ENCODE peak calls at places on chromosomes 6 and 20, in five cellular contexts. One of them, this sample, is unnamed.

GRCh38 chr6:113050979-113051378 is 703.8 kb downstream of the RFPL4B start:
- DNase-seq in stimulated activated naive CD8-positive, alpha-beta T cell treated with anti-CD3 and anti-CD28 coated beads, Interleukin-15, Interleukin-2, amounts not matched to agents 100 U/mL and 50 U/mL, for 24 hours: no peak
- DNase-seq in NCI-H82: no peak
- DNase-seq in GM04504: no peak
- DNase-seq in right atrium auricular region: no peak
- DNase-seq in this sample: no peak

GRCh38 chr6:162099685-162100084 is 627.9 kb downstream of the PRKN start:
- DNase-seq in right atrium auricular region: no peak
- DNase-seq in NCI-H82: no peak
- DNase-seq in stimulated activated naive CD8-positive, alpha-beta T cell treated with anti-CD3 and anti-CD28 coated beads, Interleukin-15, Interleukin-2, amounts not matched to agents 100 U/mL and 50 U/mL, for 24 hours: peak
- DNase-seq in GM04504: peak
- DNase-seq in this sample: no peak

GRCh38 chr6:143064996-143065683 is 4.5 kb downstream of the AIG1 start:
- DNase-seq in NCI-H82: no peak
- DNase-seq in stimulated activated naive CD8-positive, alpha-beta T cell treated with anti-CD3 and anti-CD28 coated beads, Interleukin-15, Interleukin-2, amounts not matched to agents 100 U/mL and 50 U/mL, for 24 hours: no peak
- DNase-seq in right atrium auricular region: no peak
- DNase-seq in GM04504: no peak
- DNase-seq in this sample: no peak

GRCh38 chr20:63064745-63065711 is 58.3 kb upstream of the BHLHE23 start:
- DNase-seq in NCI-H82: no peak
- DNase-seq in stimulated activated naive CD8-positive, alpha-beta T cell treated with anti-CD3 and anti-CD28 coated beads, Interleukin-15, Interleukin-2, amounts not matched to agents 100 U/mL and 50 U/mL, for 24 hours: no peak
- DNase-seq in GM04504: no peak
- DNase-seq in right atrium auricular region: no peak
- DNase-seq in this sample: no peak

GRCh38 chr6:99458319-99458718 is 33.2 kb upstream of the PNISR start:
- DNase-seq in stimulated activated naive CD8-positive, alpha-beta T cell treated with anti-CD3 and anti-CD28 coated beads, Interleukin-15, Interleukin-2, amounts not matched to agents 100 U/mL and 50 U/mL, for 24 hours: no peak
- DNase-seq in right atrium auricular region: no peak
- DNase-seq in GM04504: no peak
- DNase-seq in NCI-H82: peak
- DNase-seq in this sample: no peak

GRCh38 chr6:13239530-13240455 is 88.5 kb downstream of the TBC1D7 start:
- DNase-seq in NCI-H82: no peak
- DNase-seq in right atrium auricular region: no peak
- DNase-seq in GM04504: no peak
- DNase-seq in stimulated activated naive CD8-positive, alpha-beta T cell treated with anti-CD3 and anti-CD28 coated beads, Interleukin-15, Interleukin-2, amounts not matched to agents 100 U/mL and 50 U/mL, for 24 hours: no peak
- DNase-seq in this sample: no peak

GRCh38 chr6:107763959-107764358 is 60.2 kb downstream of the SCML4 start:
- DNase-seq in stimulated activated naive CD8-positive, alpha-beta T cell treated with anti-CD3 and anti-CD28 coated beads, Interleukin-15, Interleukin-2, amounts not matched to agents 100 U/mL and 50 U/mL, for 24 hours: no peak
- DNase-seq in NCI-H82: no peak
- DNase-seq in right atrium auricular region: no peak
- DNase-seq in GM04504: no peak
- DNase-seq in this sample: no peak

GRCh38 chr20:57435498-57436222 is 44.5 kb downstream of the RBM38 start:
- DNase-seq in NCI-H82: peak
- DNase-seq in GM04504: no peak
- DNase-seq in stimulated activated naive CD8-positive, alpha-beta T cell treated with anti-CD3 and anti-CD28 coated beads, Interleukin-15, Interleukin-2, amounts not matched to agents 100 U/mL and 50 U/mL, for 24 hours: peak
- DNase-seq in right atrium auricular region: no peak
- DNase-seq in this sample: peak

GRCh38 chr6:56840467-56841371 is 114.2 kb upstream of the BEND6 start:
- DNase-seq in NCI-H82: peak
- DNase-seq in right atrium auricular region: no peak
- DNase-seq in GM04504: peak
- DNase-seq in stimulated activated naive CD8-positive, alpha-beta T cell treated with anti-CD3 and anti-CD28 coated beads, Interleukin-15, Interleukin-2, amounts not matched to agents 100 U/mL and 50 U/mL, for 24 hours: no peak
- DNase-seq in this sample: no peak

GRCh38 chr6:103910018-103910417 is 949.7 kb downstream of the HACE1 start:
- DNase-seq in right atrium auricular region: no peak
- DNase-seq in NCI-H82: no peak
- DNase-seq in stimulated activated naive CD8-positive, alpha-beta T cell treated with anti-CD3 and anti-CD28 coated beads, Interleukin-15, Interleukin-2, amounts not matched to agents 100 U/mL and 50 U/mL, for 24 hours: no peak
- DNase-seq in GM04504: no peak
- DNase-seq in this sample: no peak

GRCh38 chr6:38671885-38672467 is 31.0 kb downstream of the GLO1 start:
- DNase-seq in right atrium auricular region: no peak
- DNase-seq in NCI-H82: peak
- DNase-seq in GM04504: peak
- DNase-seq in stimulated activated naive CD8-positive, alpha-beta T cell treated with anti-CD3 and anti-CD28 coated beads, Interleukin-15, Interleukin-2, amounts not matched to agents 100 U/mL and 50 U/mL, for 24 hours: peak
- DNase-seq in this sample: no peak

GRCh38 chr6:37171970-37172812 is 2.2 kb downstream of the PIM1 start:
- DNase-seq in right atrium auricular region: peak
- DNase-seq in NCI-H82: peak
- DNase-seq in GM04504: peak
- DNase-seq in stimulated activated naive CD8-positive, alpha-beta T cell treated with anti-CD3 and anti-CD28 coated beads, Interleukin-15, Interleukin-2, amounts not matched to agents 100 U/mL and 50 U/mL, for 24 hours: peak
- DNase-seq in this sample: no peak

GRCh38 chr6:108734336-108734922 is 113.8 kb upstream of the ARMC2 start:
- DNase-seq in GM04504: no peak
- DNase-seq in right atrium auricular region: no peak
- DNase-seq in stimulated activated naive CD8-positive, alpha-beta T cell treated with anti-CD3 and anti-CD28 coated beads, Interleukin-15, Interleukin-2, amounts not matched to agents 100 U/mL and 50 U/mL, for 24 hours: no peak
- DNase-seq in NCI-H82: no peak
- DNase-seq in this sample: no peak